ENCODE peak calls at places on chromosomes 4 and X, in five cellular contexts. One of them, this sample, is unnamed.
A peak's percentile ranks its signal among the peaks of the same experiment; 100 is the strongest.

GRCh38 chr4:138867404-138867803 is 148.2 kb upstream of the NOCT start:
- DNase-seq in activated effector memory CD4-positive, alpha-beta T cell treated with Interleukin-2 at 50 U/mL for 16 hours: no peak
- DNase-seq in astrocyte of the spinal cord: no peak
- DNase-seq in activated T-cell treated with anti-CD3 and anti-CD28 coated beads for 24 hours: no peak
- DNase-seq in GM19239: no peak
- DNase-seq in this sample: no peak

GRCh38 chr4:20698382-20698781 is 1.9 kb upstream of the PACRGL start:
- DNase-seq in activated effector memory CD4-positive, alpha-beta T cell treated with Interleukin-2 at 50 U/mL for 16 hours: no peak
- DNase-seq in astrocyte of the spinal cord: no peak
- DNase-seq in activated T-cell treated with anti-CD3 and anti-CD28 coated beads for 24 hours: no peak
- DNase-seq in GM19239: no peak
- DNase-seq in this sample: no peak

GRCh38 chr4:55038176-55038890 is 87.1 kb downstream of the KDR start:
- DNase-seq in activated effector memory CD4-positive, alpha-beta T cell treated with Interleukin-2 at 50 U/mL for 16 hours: no peak
- DNase-seq in astrocyte of the spinal cord: peak; percentile 16
- DNase-seq in activated T-cell treated with anti-CD3 and anti-CD28 coated beads for 24 hours: no peak
- DNase-seq in GM19239: no peak
- DNase-seq in this sample: no peak

GRCh38 chrX:120468071-120468470 is 1.0 kb downstream of the LAMP2 start:
- DNase-seq in activated effector memory CD4-positive, alpha-beta T cell treated with Interleukin-2 at 50 U/mL for 16 hours: no peak
- DNase-seq in astrocyte of the spinal cord: no peak
- DNase-seq in activated T-cell treated with anti-CD3 and anti-CD28 coated beads for 24 hours: no peak
- DNase-seq in GM19239: no peak
- DNase-seq in this sample: no peak

GRCh38 chrX:140701480-140701879 is 8.1 kb upstream of the LINC00632 start:
- DNase-seq in activated effector memory CD4-positive, alpha-beta T cell treated with Interleukin-2 at 50 U/mL for 16 hours: no peak
- DNase-seq in astrocyte of the spinal cord: peak; percentile 17
- DNase-seq in activated T-cell treated with anti-CD3 and anti-CD28 coated beads for 24 hours: no peak
- DNase-seq in GM19239: no peak
- DNase-seq in this sample: no peak

GRCh38 chrX:8868906-8869305 is 67.7 kb upstream of the FAM9A start:
- DNase-seq in activated effector memory CD4-positive, alpha-beta T cell treated with Interleukin-2 at 50 U/mL for 16 hours: no peak
- DNase-seq in astrocyte of the spinal cord: peak; percentile 50
- DNase-seq in activated T-cell treated with anti-CD3 and anti-CD28 coated beads for 24 hours: no peak
- DNase-seq in GM19239: no peak
- DNase-seq in this sample: no peak

GRCh38 chrX:39477438-39478120 is 620.2 kb downstream of the BCOR start:
- DNase-seq in activated effector memory CD4-positive, alpha-beta T cell treated with Interleukin-2 at 50 U/mL for 16 hours: no peak
- DNase-seq in astrocyte of the spinal cord: peak; percentile 5
- DNase-seq in activated T-cell treated with anti-CD3 and anti-CD28 coated beads for 24 hours: peak; percentile 2
- DNase-seq in GM19239: no peak
- DNase-seq in this sample: no peak

GRCh38 chr4:80143305-80143679 is 54.0 kb upstream of the PRDM8 start:
- DNase-seq in activated effector memory CD4-positive, alpha-beta T cell treated with Interleukin-2 at 50 U/mL for 16 hours: no peak
- DNase-seq in astrocyte of the spinal cord: no peak
- DNase-seq in activated T-cell treated with anti-CD3 and anti-CD28 coated beads for 24 hours: no peak
- DNase-seq in GM19239: no peak
- DNase-seq in this sample: no peak

GRCh38 chr4:87118421-87118820 is 102.0 kb downstream of the KLHL8 start:
- DNase-seq in activated effector memory CD4-positive, alpha-beta T cell treated with Interleukin-2 at 50 U/mL for 16 hours: no peak
- DNase-seq in astrocyte of the spinal cord: no peak
- DNase-seq in activated T-cell treated with anti-CD3 and anti-CD28 coated beads for 24 hours: no peak
- DNase-seq in GM19239: no peak
- DNase-seq in this sample: no peak

GRCh38 chr4:142883433-142883832 is 37.3 kb upstream of the INPP4B start:
- DNase-seq in activated effector memory CD4-positive, alpha-beta T cell treated with Interleukin-2 at 50 U/mL for 16 hours: no peak
- DNase-seq in astrocyte of the spinal cord: peak; percentile 18
- DNase-seq in activated T-cell treated with anti-CD3 and anti-CD28 coated beads for 24 hours: no peak
- DNase-seq in GM19239: no peak
- DNase-seq in this sample: no peak

This sample was measured in amniotic stem cell.